ENCODE peak calls at places on chromosomes 5 and 9, in four cellular contexts. B, A, Z and W are unnamed samples.

GRCh38 chr5:92402045-92402444 is 1018.9 kb upstream of the ARRDC3 start:
- DNase-seq in B (no peak), A (peak; percentile 62), Z (no peak), W (no peak)

GRCh38 chr5:83148370-83148769 is 71.0 kb downstream of the XRCC4 start:
- DNase-seq in B (no peak), A (no peak), Z (no peak), W (no peak)

GRCh38 chr5:58751222-58751621 is 168.3 kb downstream of the RAB3C start:
- DNase-seq in B (no peak), A (peak; percentile 23), Z (peak; percentile 50), W (peak; percentile 16)

GRCh38 chr9:37667706-37668672 is 17.2 kb downstream of the FRMPD1 start:
- DNase-seq in B (no peak), A (no peak), Z (peak; percentile 71), W (peak; percentile 4)

GRCh38 chr5:73450672-73451217 is 2.2 kb upstream of the FOXD1 start:
- DNase-seq in B (no peak), A (peak; percentile 52), Z (peak; percentile 54), W (peak; percentile 40)

GRCh38 chr5:83528439-83528769 is 56.9 kb downstream of the VCAN start:
- DNase-seq in B (no peak), A (no peak), Z (no peak), W (no peak)

GRCh38 chr5:133931546-133931945 is 36.9 kb downstream of the C5orf15 start:
- DNase-seq in B (no peak), A (no peak), Z (no peak), W (no peak)

GRCh38 chr5:82901281-82901888 is 175.8 kb downstream of the TMEM167A start:
- DNase-seq in B (no peak), A (no peak), Z (no peak), W (no peak)

GRCh38 chr9:111803924-111804323 is 9.2 kb upstream of the SHOC1 start:
- DNase-seq in B (no peak), A (no peak), Z (no peak), W (no peak)

GRCh38 chr9:79694676-79695400 is 123.1 kb downstream of the TLE4 start:
- DNase-seq in B (peak; percentile 38), A (peak; percentile 92), Z (peak; percentile 85), W (peak; percentile 35)

GRCh38 chr5:122229551-122229950 is 82.5 kb upstream of the SNCAIP start:
- DNase-seq in B (no peak), A (no peak), Z (no peak), W (no peak)

GRCh38 chr9:96048116-96048953 is 172.8 kb downstream of the ERCC6L2 start:
- DNase-seq in B (peak; percentile 65), A (no peak), Z (no peak), W (no peak)

GRCh38 chr5:78841767-78842166 is 143.3 kb downstream of the ARSB start:
- DNase-seq in B (no peak), A (peak; percentile 32), Z (no peak), W (no peak)

GRCh38 chr9:85431396-85432102 is 310.2 kb downstream of the AGTPBP1 start:
- DNase-seq in B (no peak), A (no peak), Z (no peak), W (no peak)

GRCh38 chr5:135683227-135683626 is 104.4 kb upstream of the CXCL14 start:
- DNase-seq in B (no peak), A (no peak), Z (no peak), W (no peak)

GRCh38 chr5:169762338-169763095 is 125.4 kb downstream of the DOCK2 start:
- DNase-seq in B (no peak), A (peak; percentile 64), Z (peak; percentile 49), W (peak; percentile 62)

GRCh38 chr9:128123451-128124080 is 4.0 kb downstream of the PTGES2 start:
- DNase-seq in B (no peak), A (no peak), Z (no peak), W (no peak)
- H2AK5ac ChIP-seq in B (no peak overlapping the region), A (no peak overlapping the region), Z (no peak overlapping the region), W (no peak overlapping the region)

DNA sequence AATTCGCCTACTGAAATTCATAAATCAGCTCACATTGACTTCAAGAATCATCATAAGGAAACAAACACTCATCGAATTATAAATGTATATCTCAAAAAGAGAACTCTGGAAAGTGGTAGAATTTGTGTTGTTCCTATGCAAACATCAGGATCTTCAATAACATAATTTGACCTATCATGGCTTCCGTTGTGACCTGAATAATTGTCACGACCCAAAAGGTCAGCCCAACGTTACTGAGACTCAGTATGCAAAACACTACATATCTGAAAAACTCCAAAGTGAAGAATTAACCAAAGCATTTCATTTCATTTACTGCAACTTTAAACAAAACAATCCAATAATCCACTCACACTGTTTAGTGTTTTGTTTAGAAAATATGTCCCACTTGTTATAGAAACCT is 1.2 kb downstream of the RAPGEF6 start:
- DNase-seq in B (no peak), A (no peak), Z (no peak), W (no peak)
- H3K9ac ChIP-seq in B (no peak overlapping the region), A (peak overlapping the region; percentile 73), Z (peak overlapping the region; percentile 96), W (no peak overlapping the region)

GRCh38 chr5:10701567-10702039 is 59.4 kb downstream of the DAP start:
- DNase-seq in B (peak; percentile 24), A (peak; percentile 71), Z (peak; percentile 59), W (no peak)
- H3K36me3 ChIP-seq in B (no peaks in the 10 kb centered on the region), A (peaks cover 5% of the 10 kb centered on the region), Z (no peaks in the 10 kb centered on the region), W (peaks cover 3% of the 10 kb centered on the region)

GRCh38 chr9:137459601-137460362 is 648 bp upstream of the NSMF start:
- DNase-seq in B (no peak), A (no peak), Z (no peak), W (no peak)

GRCh38 chr9:137460363-137461315 is 1.5 kb upstream of the NSMF start:
- DNase-seq in B (no peak), A (no peak), Z (no peak), W (no peak)

GRCh38 chr9:137461663-137462395 is 2.7 kb upstream of the NSMF start:
- DNase-seq in B (no peak), A (no peak), Z (peak; percentile 82), W (peak; percentile 58)

GRCh38 chr9:137462396-137463193 is 3.5 kb upstream of the NSMF start:
- DNase-seq in B (no peak), A (no peak), Z (no peak), W (no peak)

DNA sequence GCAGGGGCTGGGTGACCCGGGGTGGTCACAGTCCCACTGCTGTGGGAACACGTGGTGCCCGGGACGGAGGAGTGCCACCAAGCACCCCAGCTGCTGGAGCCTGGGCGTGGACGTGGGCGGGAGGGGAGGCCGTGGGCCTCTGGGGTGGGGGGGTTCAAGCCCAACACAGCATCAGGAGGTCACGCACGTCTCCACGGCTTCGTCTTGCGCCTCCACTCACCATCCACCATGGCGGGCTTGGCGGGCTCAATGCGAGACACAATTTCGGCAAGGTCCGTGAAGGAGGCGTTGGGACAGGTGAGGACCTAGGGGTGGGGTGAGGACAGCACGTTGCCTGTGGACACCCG is 2.2 kb upstream of the NSMF start:
- DNase-seq in B (no peak), A (no peak), Z (no peak), W (no peak)
- H2AK5ac ChIP-seq in B (peak overlapping the region; percentile 90), A (no peak overlapping the region), Z (no peak overlapping the region), W (no peak overlapping the region)

GRCh38 chr9:98943682-98944129 is at the start of gene COL15A1:
- DNase-seq in B (peak; percentile 64), A (no peak), Z (peak; percentile 39), W (no peak)
- H3K9ac ChIP-seq in B (peak within 1 kb of the TSS; percentile 75), A (peak within 1 kb of the TSS; percentile 94), Z (peak within 1 kb of the TSS; percentile 31), W (no peak within 1 kb of the TSS)